ENCODE peak calls at places on chromosomes 7 and 10, in nine cellular contexts. Z is fibroblast of lung; T is astrocyte; G is choroid plexus epithelial cell; K is GM23248; J is skeletal muscle cell; U is CD4-positive, alpha-beta memory T cell; P is astrocyte of the cerebellum; R is A673. E is an unnamed sample.

GRCh38 chr10:48231178-48231577 is 43.3 kb downstream of the FRMPD2 start:
- DNase-seq in T (no peak), G (no peak), J (no peak), P (no peak), U (no peak), Z (no peak), R (no peak), K (no peak), E (no peak)

GRCh38 chr7:127486654-127487053 is 94.1 kb upstream of the ZNF800 start:
- DNase-seq in K (peak), P (no peak), U (no peak), R (no peak), J (no peak), T (no peak), Z (no peak), G (no peak), E (no peak)

GRCh38 chr7:42212541-42213090 is 24.4 kb downstream of the GLI3 start:
- DNase-seq in K (no peak), Z (no peak), P (no peak), T (no peak), R (no peak), J (no peak), G (no peak), U (no peak), E (no peak)

GRCh38 chr10:124259139-124259825 is 159.4 kb downstream of the OAT start:
- DNase-seq in G (peak), K (no peak), T (no peak), U (no peak), Z (peak), J (no peak), R (peak), P (no peak), E (no peak)

GRCh38 chr7:17307558-17307957 is 9.1 kb downstream of the AHR start:
- DNase-seq in Z (peak), J (no peak), U (no peak), K (peak), R (no peak), T (no peak), P (no peak), G (no peak), E (peak)

GRCh38 chr7:106659369-106659962 is 1.5 kb downstream of the CCDC71L start:
- DNase-seq in U (no peak), Z (no peak), R (peak), G (peak), P (no peak), T (peak), K (no peak), J (no peak), E (peak)

GRCh38 chr7:150875791-150876190 is 23.5 kb downstream of the AOC1 start:
- DNase-seq in K (no peak), U (no peak), R (peak), Z (no peak), T (no peak), P (no peak), J (no peak), G (no peak), E (no peak)

GRCh38 chr7:67045496-67045995 is 48.9 kb downstream of the TYW1 start:
- DNase-seq in J (no peak), T (no peak), P (no peak), R (no peak), G (no peak), Z (no peak), U (no peak), K (no peak), E (no peak)

GRCh38 chr10:57694956-57695605 is 572.6 kb downstream of the IPMK start:
- DNase-seq in G (peak), J (peak), Z (no peak), U (no peak), T (peak), P (no peak), R (no peak), K (peak), E (peak)

GRCh38 chr10:38600696-38601095 is 506.6 kb downstream of the ZNF37A start:
- DNase-seq in T (no peak), U (no peak), K (no peak), R (no peak), J (no peak), P (no peak), G (no peak), Z (no peak), E (no peak)

GRCh38 chr7:44045226-44046014 is 918 bp downstream of the DBNL start:
- DNase-seq in Z (no peak), G (no peak), P (no peak), K (peak), J (no peak), U (no peak), T (no peak), R (no peak), E (no peak)

GRCh38 chr10:48444861-48445841 is 138.7 kb downstream of the MAPK8 start:
- DNase-seq in R (peak), U (no peak), K (no peak), Z (no peak), P (no peak), G (no peak), J (no peak), T (no peak), E (no peak)

GRCh38 chr10:131102147-131102546 is 209.4 kb downstream of the TCERG1L start:
- DNase-seq in Z (no peak), T (no peak), J (no peak), G (no peak), K (no peak), R (no peak), U (no peak), P (no peak), E (no peak)

GRCh38 chr7:68043546-68043945 is 1046.9 kb downstream of the TYW1 start:
- DNase-seq in K (no peak), P (no peak), G (no peak), J (no peak), T (peak), R (no peak), Z (no peak), U (no peak), E (no peak)

GRCh38 chr10:69124558-69125121 is 662 bp downstream of the VPS26A start:
- DNase-seq in T (peak), P (peak), R (peak), G (peak), Z (peak), J (peak), K (peak), U (peak), E (peak)

GRCh38 chr7:46146454-46147255 is 225.6 kb upstream of the IGFBP3 start:
- DNase-seq in R (peak), T (peak), U (no peak), G (peak), K (peak), J (no peak), Z (peak), P (peak), E (peak)

GRCh38 chr7:149310113-149310836 is 48.3 kb downstream of the ZNF783 start:
- DNase-seq in Z (peak), T (peak), K (peak), U (peak), J (peak), P (peak), R (peak), G (peak), E (peak)

GRCh38 chr7:122143376-122143750 is 686 bp downstream of the AASS start:
- DNase-seq in Z (peak), P (no peak), J (no peak), G (peak), U (no peak), R (peak), K (peak), T (no peak), E (peak)

GRCh38 chr10:46218921-46219320 is 67.9 kb upstream of the ANTXRL start:
- DNase-seq in T (no peak), G (no peak), P (no peak), U (no peak), J (no peak), Z (no peak), K (no peak), R (no peak), E (no peak)

GRCh38 chr7:157425137-157425731 is 88.4 kb downstream of the DNAJB6 start:
- DNase-seq in P (no peak), T (no peak), K (no peak), Z (no peak), R (no peak), G (no peak), U (no peak), J (no peak), E (no peak)

GRCh38 chr7:132354527-132354926 is 221.7 kb downstream of the PLXNA4 start:
- DNase-seq in R (no peak), G (no peak), U (no peak), P (no peak), K (no peak), T (no peak), Z (no peak), J (no peak), E (peak)

GRCh38 chr7:1256621-1257020 is 23.9 kb downstream of the UNCX start:
- DNase-seq in Z (no peak), P (no peak), G (no peak), U (no peak), J (no peak), K (no peak), R (no peak), T (no peak), E (no peak)

GRCh38 chr7:112161253-112162160 is 44.7 kb downstream of the DOCK4 start:
- DNase-seq in U (no peak), R (peak), T (no peak), G (peak), K (no peak), J (no peak), Z (no peak), P (no peak), E (no peak)
- H3K4me3 ChIP-seq in U (no peak), R (no peak), T (no peak), G (no peak), K (no peak), J (no peak), Z (no peak), P (no peak), E (no peak)

DNA sequence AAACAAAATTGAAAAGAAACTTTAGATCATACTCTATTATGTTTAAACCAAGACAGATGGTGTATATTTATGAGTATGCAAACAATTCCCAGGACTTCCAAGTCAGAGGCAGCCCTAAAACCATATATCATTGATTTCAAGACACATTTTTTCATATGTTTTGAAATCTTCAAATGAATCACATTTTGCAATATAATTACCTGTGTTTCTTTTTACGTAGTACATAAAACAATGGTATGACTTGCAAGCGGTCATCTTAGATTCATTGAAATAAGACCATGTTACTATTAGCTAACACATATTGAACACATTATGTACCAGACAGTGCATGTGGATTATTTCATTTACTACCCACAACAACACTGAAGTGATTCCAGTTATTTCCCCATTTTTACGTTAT is 14.9 kb downstream of the SMURF1 start:
- DNase-seq in G (no peak), K (peak), U (no peak), T (no peak), J (no peak), P (no peak), R (no peak), Z (no peak), E (peak)
- H3K4me3 ChIP-seq in G (no peak), K (no peak), U (no peak), T (no peak), J (no peak), P (no peak), R (no peak), Z (no peak), E (no peak)

GRCh38 chr7:30751696-30752273 is at the start of gene INMT:
- DNase-seq in P (no peak), U (no peak), R (no peak), J (no peak), Z (no peak), G (no peak), T (no peak), K (peak), E (no peak)
- H3K4me3 ChIP-seq in P (no peak), U (no peak), R (no peak), J (no peak), Z (peak), G (peak), T (no peak), K (peak), E (no peak)

GRCh38 chr10:116070743-116071320 is 202.2 kb downstream of the GFRA1 start:
- DNase-seq in K (no peak), J (no peak), P (no peak), Z (no peak), G (no peak), T (no peak), U (no peak), R (no peak), E (no peak)

GRCh38 chr10:116073025-116073424 is 200.0 kb downstream of the GFRA1 start:
- DNase-seq in K (no peak), Z (no peak), R (no peak), G (no peak), U (no peak), P (no peak), T (no peak), J (no peak), E (no peak)

GRCh38 chr10:116071453-116072148 is 201.4 kb downstream of the GFRA1 start:
- DNase-seq in R (no peak), T (no peak), G (no peak), J (no peak), U (no peak), K (no peak), P (no peak), Z (no peak), E (no peak)

GRCh38 chr10:116067825-116068224 is 205.2 kb downstream of the GFRA1 start:
- DNase-seq in K (no peak), R (no peak), T (no peak), J (no peak), U (no peak), G (no peak), Z (no peak), P (no peak), E (no peak)

DNA sequence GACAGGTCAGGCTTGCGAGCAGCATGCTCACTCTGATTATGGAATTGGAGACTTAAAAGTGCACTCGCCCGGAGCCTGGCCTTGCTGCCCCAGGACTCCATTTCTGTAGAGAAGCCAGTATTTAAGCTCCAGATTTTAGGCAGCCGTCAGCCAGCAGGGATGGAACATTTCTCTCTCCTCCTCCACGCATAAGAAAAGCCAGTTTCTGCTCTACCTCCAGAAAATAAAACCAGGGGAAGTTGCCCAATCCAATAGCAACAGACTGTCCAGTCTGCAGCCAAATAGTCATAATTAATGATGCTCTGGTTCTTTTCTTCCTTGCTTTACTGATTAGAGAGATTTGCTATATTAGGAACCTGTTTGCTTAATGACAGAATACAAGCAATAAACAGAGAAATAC is 203.2 kb downstream of the GFRA1 start:
- DNase-seq in U (no peak), G (no peak), Z (peak), R (no peak), J (no peak), K (no peak), P (no peak), T (no peak), E (no peak)
- H3K4me3 ChIP-seq in U (no peak), G (no peak), Z (no peak), R (no peak), J (no peak), K (no peak), P (no peak), T (no peak), E (no peak)